ENCODE peak calls at places on chromosomes 6 and 20, in four cellular contexts. One of them, this sample, is unnamed.

GRCh38 chr20:32474717-32474966 is 110.5 kb downstream of the NOL4L start:
- DNase-seq in CD4-positive, CD25-positive, alpha-beta regulatory T cell: no peak
- DNase-seq in GM12878: no peak
- DNase-seq in DND-41: no peak
- DNase-seq in this sample: no peak

GRCh38 chr6:7505196-7505699 is 36.2 kb upstream of the DSP start:
- DNase-seq in CD4-positive, CD25-positive, alpha-beta regulatory T cell: no peak
- DNase-seq in GM12878: no peak
- DNase-seq in DND-41: no peak
- DNase-seq in this sample: no peak

GRCh38 chr20:4021905-4022304 is 6.5 kb upstream of the RNF24 start:
- DNase-seq in CD4-positive, CD25-positive, alpha-beta regulatory T cell: no peak
- DNase-seq in GM12878: no peak
- DNase-seq in DND-41: no peak
- DNase-seq in this sample: no peak

GRCh38 chr6:25173951-25174474 is 105.2 kb upstream of the CARMIL1 start:
- DNase-seq in CD4-positive, CD25-positive, alpha-beta regulatory T cell: no peak
- DNase-seq in GM12878: no peak
- DNase-seq in DND-41: no peak
- DNase-seq in this sample: no peak

GRCh38 chr20:52649727-52650126 is 322.4 kb upstream of the TSHZ2 start:
- DNase-seq in CD4-positive, CD25-positive, alpha-beta regulatory T cell: no peak
- DNase-seq in GM12878: no peak
- DNase-seq in DND-41: no peak
- DNase-seq in this sample: no peak

GRCh38 chr6:45609141-45609638 is 231.5 kb upstream of the SUPT3H start:
- DNase-seq in CD4-positive, CD25-positive, alpha-beta regulatory T cell: no peak
- DNase-seq in GM12878: no peak
- DNase-seq in DND-41: no peak
- DNase-seq in this sample: no peak

GRCh38 chr6:108622601-108623335 is 62.1 kb downstream of the FOXO3 start:
- DNase-seq in CD4-positive, CD25-positive, alpha-beta regulatory T cell: no peak
- DNase-seq in GM12878: no peak
- DNase-seq in DND-41: no peak
- DNase-seq in this sample: no peak

GRCh38 chr20:2349801-2350200 is 30.9 kb upstream of the TGM6 start:
- DNase-seq in CD4-positive, CD25-positive, alpha-beta regulatory T cell: no peak
- DNase-seq in GM12878: no peak
- DNase-seq in DND-41: no peak
- DNase-seq in this sample: no peak

GRCh38 chr6:90216081-90216977 is 80.3 kb downstream of the BACH2 start:
- DNase-seq in CD4-positive, CD25-positive, alpha-beta regulatory T cell: peak; percentile 31
- DNase-seq in GM12878: no peak
- DNase-seq in DND-41: peak; percentile 54
- DNase-seq in this sample: peak; percentile 26

GRCh38 chr6:17740559-17741220 is 34.0 kb upstream of the NUP153 start:
- DNase-seq in CD4-positive, CD25-positive, alpha-beta regulatory T cell: no peak
- DNase-seq in GM12878: no peak
- DNase-seq in DND-41: peak; percentile 30
- DNase-seq in this sample: no peak

GRCh38 chr6:44037847-44038542 is 89.3 kb downstream of the MRPL14 start:
- DNase-seq in CD4-positive, CD25-positive, alpha-beta regulatory T cell: no peak
- DNase-seq in GM12878: no peak
- DNase-seq in DND-41: no peak
- DNase-seq in this sample: no peak

GRCh38 chr6:124961784-124962611 is at the start of gene RNF217:
- DNase-seq in CD4-positive, CD25-positive, alpha-beta regulatory T cell: no peak
- DNase-seq in GM12878: no peak
- DNase-seq in DND-41: no peak
- DNase-seq in this sample: no peak

GRCh38 chr6:170461111-170461510 is 92.0 kb downstream of the PSMB1 start:
- DNase-seq in CD4-positive, CD25-positive, alpha-beta regulatory T cell: no peak
- DNase-seq in GM12878: no peak
- DNase-seq in DND-41: no peak
- DNase-seq in this sample: no peak

GRCh38 chr20:34473262-34473883 is 42.8 kb upstream of the DYNLRB1 start:
- DNase-seq in CD4-positive, CD25-positive, alpha-beta regulatory T cell: peak; percentile 24
- DNase-seq in GM12878: no peak
- DNase-seq in DND-41: peak; percentile 40
- DNase-seq in this sample: peak; percentile 6

GRCh38 chr6:149761438-149761837 is 11.9 kb downstream of the PCMT1 start:
- DNase-seq in CD4-positive, CD25-positive, alpha-beta regulatory T cell: no peak
- DNase-seq in GM12878: no peak
- DNase-seq in DND-41: no peak
- DNase-seq in this sample: no peak

GRCh38 chr6:161079566-161080262 is 88.1 kb downstream of the MAP3K4 start:
- DNase-seq in CD4-positive, CD25-positive, alpha-beta regulatory T cell: no peak
- DNase-seq in GM12878: no peak
- DNase-seq in DND-41: no peak
- DNase-seq in this sample: peak; percentile 47

GRCh38 chr6:24043848-24044247 is 82.2 kb upstream of the NRSN1 start:
- DNase-seq in CD4-positive, CD25-positive, alpha-beta regulatory T cell: no peak
- DNase-seq in GM12878: no peak
- DNase-seq in DND-41: no peak
- DNase-seq in this sample: no peak

GRCh38 chr6:106066984-106067383 is 19.2 kb upstream of the PRDM1 start:
- DNase-seq in CD4-positive, CD25-positive, alpha-beta regulatory T cell: no peak
- DNase-seq in GM12878: no peak
- DNase-seq in DND-41: no peak
- DNase-seq in this sample: no peak

GRCh38 chr6:157860505-157860991 is 37.5 kb downstream of the SNX9 start:
- DNase-seq in CD4-positive, CD25-positive, alpha-beta regulatory T cell: peak; percentile 65
- DNase-seq in GM12878: no peak
- DNase-seq in DND-41: peak; percentile 44
- DNase-seq in this sample: peak; percentile 65

GRCh38 chr6:157859775-157860504 is 36.9 kb downstream of the SNX9 start:
- DNase-seq in CD4-positive, CD25-positive, alpha-beta regulatory T cell: no peak
- DNase-seq in GM12878: no peak
- DNase-seq in DND-41: no peak
- DNase-seq in this sample: no peak

GRCh38 chr6:157864185-157864761 is 41.2 kb downstream of the SNX9 start:
- DNase-seq in CD4-positive, CD25-positive, alpha-beta regulatory T cell: no peak
- DNase-seq in GM12878: no peak
- DNase-seq in DND-41: no peak
- DNase-seq in this sample: no peak

GRCh38 chr6:157861814-157862213 is 38.8 kb downstream of the SNX9 start:
- DNase-seq in CD4-positive, CD25-positive, alpha-beta regulatory T cell: no peak
- DNase-seq in GM12878: no peak
- DNase-seq in DND-41: no peak
- DNase-seq in this sample: no peak

DNA sequence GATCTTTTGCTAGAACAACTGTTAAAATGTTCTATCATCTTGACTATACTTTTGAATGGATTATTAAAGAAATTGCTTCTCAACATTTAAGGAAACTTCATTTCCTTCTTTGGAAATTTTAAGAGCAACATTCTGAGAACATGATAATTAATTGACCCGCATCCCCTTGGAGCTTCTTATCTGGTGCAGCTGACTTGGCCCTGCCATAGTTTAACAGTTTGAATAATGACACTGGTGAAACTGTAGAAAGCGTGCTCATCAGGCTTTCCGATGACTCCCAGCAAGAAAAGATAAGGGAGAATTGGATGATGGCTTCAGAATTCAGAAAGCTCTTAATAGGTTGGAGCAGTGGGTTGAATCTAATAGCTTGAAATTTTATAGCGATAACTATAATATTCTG is 38.1 kb downstream of the SNX9 start:
- DNase-seq in CD4-positive, CD25-positive, alpha-beta regulatory T cell: no peak
- DNase-seq in GM12878: no peak
- DNase-seq in DND-41: no peak
- DNase-seq in this sample: no peak
- H3K27ac ChIP-seq in CD4-positive, CD25-positive, alpha-beta regulatory T cell: no peak overlapping the region
- H3K27ac ChIP-seq in GM12878: no peak overlapping the region
- H3K27ac ChIP-seq in DND-41: no peak overlapping the region
- H3K27ac ChIP-seq in this sample: no peak overlapping the region

GRCh38 chr6:4130357-4130987 is 4.9 kb downstream of the ECI2 start:
- DNase-seq in CD4-positive, CD25-positive, alpha-beta regulatory T cell: no peak
- DNase-seq in GM12878: no peak
- DNase-seq in DND-41: no peak
- DNase-seq in this sample: no peak
- H3K36me3 ChIP-seq in CD4-positive, CD25-positive, alpha-beta regulatory T cell: peaks cover 63% of the 10 kb centered on the region
- H3K36me3 ChIP-seq in GM12878: no peaks in the 10 kb centered on the region
- H3K36me3 ChIP-seq in DND-41: peaks cover 68% of the 10 kb centered on the region
- H3K36me3 ChIP-seq in this sample: peaks cover 41% of the 10 kb centered on the region

GRCh38 chr6:144248470-144249301 is 36.4 kb upstream of the UTRN start:
- DNase-seq in CD4-positive, CD25-positive, alpha-beta regulatory T cell: no peak
- DNase-seq in GM12878: no peak
- DNase-seq in DND-41: no peak
- DNase-seq in this sample: no peak

GRCh38 chr6:144252289-144252688 is 32.8 kb upstream of the UTRN start:
- DNase-seq in CD4-positive, CD25-positive, alpha-beta regulatory T cell: no peak
- DNase-seq in GM12878: no peak
- DNase-seq in DND-41: no peak
- DNase-seq in this sample: no peak

GRCh38 chr6:144244688-144245087 is 40.4 kb upstream of the UTRN start:
- DNase-seq in CD4-positive, CD25-positive, alpha-beta regulatory T cell: no peak
- DNase-seq in GM12878: no peak
- DNase-seq in DND-41: no peak
- DNase-seq in this sample: no peak

GRCh38 chr6:144248003-144248402 is 37.1 kb upstream of the UTRN start:
- DNase-seq in CD4-positive, CD25-positive, alpha-beta regulatory T cell: no peak
- DNase-seq in GM12878: no peak
- DNase-seq in DND-41: no peak
- DNase-seq in this sample: no peak
- H3K27ac ChIP-seq in CD4-positive, CD25-positive, alpha-beta regulatory T cell: no peak overlapping the region
- H3K27ac ChIP-seq in GM12878: no peak overlapping the region
- H3K27ac ChIP-seq in DND-41: no peak overlapping the region
- H3K27ac ChIP-seq in this sample: no peak overlapping the region

GRCh38 chr6:129812145-129812777 is 48.9 kb downstream of the TMEM244 start:
- DNase-seq in CD4-positive, CD25-positive, alpha-beta regulatory T cell: no peak
- DNase-seq in GM12878: no peak
- DNase-seq in DND-41: no peak
- DNase-seq in this sample: no peak
- H3K36me3 ChIP-seq in CD4-positive, CD25-positive, alpha-beta regulatory T cell: no peaks in the 10 kb centered on the region
- H3K36me3 ChIP-seq in GM12878: no peaks in the 10 kb centered on the region
- H3K36me3 ChIP-seq in DND-41: no peaks in the 10 kb centered on the region
- H3K36me3 ChIP-seq in this sample: no peaks in the 10 kb centered on the region

GRCh38 chr20:25042531-25043498 is 15.1 kb downstream of the ACSS1 start:
- DNase-seq in CD4-positive, CD25-positive, alpha-beta regulatory T cell: peak; percentile 58
- DNase-seq in GM12878: peak; percentile 61
- DNase-seq in DND-41: peak; percentile 92
- DNase-seq in this sample: peak; percentile 34
- H3K27ac ChIP-seq in CD4-positive, CD25-positive, alpha-beta regulatory T cell: peak overlapping the region; percentile 84
- H3K27ac ChIP-seq in GM12878: peak overlapping the region; percentile 72
- H3K27ac ChIP-seq in DND-41: peak overlapping the region; percentile 90
- H3K27ac ChIP-seq in this sample: peak overlapping the region; percentile 59

GRCh38 chr20:20529597-20529996 is 161.7 kb downstream of the INSM1 start:
- DNase-seq in CD4-positive, CD25-positive, alpha-beta regulatory T cell: no peak
- DNase-seq in GM12878: no peak
- DNase-seq in DND-41: no peak
- DNase-seq in this sample: no peak
- H3K36me3 ChIP-seq in CD4-positive, CD25-positive, alpha-beta regulatory T cell: peaks cover 10% of the 10 kb centered on the region
- H3K36me3 ChIP-seq in GM12878: peaks cover 2% of the 10 kb centered on the region
- H3K36me3 ChIP-seq in DND-41: peaks cover 12% of the 10 kb centered on the region
- H3K36me3 ChIP-seq in this sample: peaks cover 3% of the 10 kb centered on the region